ENCODE peak calls at places on chromosomes 11 and 22, in eight cellular contexts. S, P, K, J, T, Q, L and F are unnamed samples. For H3K4me1 and H3K9me3, the result is how much of the 10 kb centered on the place peaks cover.

GRCh38 chr11:108970221-108970991 is 305.5 kb downstream of the DDX10 start:
- DNase-seq in S (no peak), P (no peak), K (no peak), J (no peak), T (no peak), Q (no peak), L (no peak), F (no peak)

GRCh38 chr11:45527898-45528297 is 137.5 kb downstream of the CHST1 start:
- DNase-seq in S (no peak), P (no peak), K (no peak), J (no peak), T (no peak), Q (no peak), L (no peak), F (no peak)

GRCh38 chr11:1392111-1392510 is 2.4 kb downstream of the BRSK2 start:
- DNase-seq in S (peak), P (no peak), K (no peak), J (no peak), T (no peak), Q (no peak), L (no peak), F (no peak)

GRCh38 chr11:10097615-10098014 is 196.4 kb downstream of the SBF2 start:
- DNase-seq in S (no peak), P (no peak), K (no peak), J (no peak), T (no peak), Q (no peak), L (no peak), F (no peak)

GRCh38 chr11:95134491-95134890 is 44.8 kb downstream of the ENDOD1 start:
- DNase-seq in S (no peak), P (peak), K (peak), J (peak), T (no peak), Q (no peak), L (no peak), F (no peak)

GRCh38 chr11:122306776-122307479 is 190.9 kb upstream of the BLID start:
- DNase-seq in S (no peak), P (no peak), K (no peak), J (no peak), T (no peak), Q (no peak), L (no peak), F (no peak)

GRCh38 chr11:10592331-10592730 is 23.9 kb upstream of the LYVE1 start:
- DNase-seq in S (no peak), P (peak), K (no peak), J (no peak), T (no peak), Q (no peak), L (no peak), F (no peak)

GRCh38 chr22:26684173-26684572 is 26.8 kb downstream of the MIAT start:
- DNase-seq in S (no peak), P (no peak), K (no peak), J (no peak), T (no peak), Q (no peak), L (no peak), F (no peak)

GRCh38 chr22:32628626-32629587 is 154.3 kb downstream of the FBXO7 start:
- DNase-seq in S (no peak), P (no peak), K (no peak), J (no peak), T (no peak), Q (no peak), L (no peak), F (peak)

GRCh38 chr11:1882265-1883238 is 9.1 kb downstream of the PRR33 start:
- DNase-seq in S (peak), P (peak), K (peak), J (peak), T (peak), Q (peak), L (peak), F (peak)

GRCh38 chr11:4891996-4892640 is 10.4 kb downstream of the OR51T1 start:
- DNase-seq in S (no peak), P (peak), K (no peak), J (no peak), T (no peak), Q (no peak), L (no peak), F (no peak)

GRCh38 chr11:9681583-9682372 is 17.9 kb downstream of the SWAP70 start:
- DNase-seq in S (no peak), P (no peak), K (no peak), J (no peak), T (no peak), Q (no peak), L (no peak), F (no peak)

GRCh38 chr11:101436511-101437142 is 147.2 kb downstream of the TRPC6 start:
- DNase-seq in S (no peak), P (peak), K (peak), J (peak), T (peak), Q (peak), L (peak), F (peak)

GRCh38 chr11:67118059-67118766 is 850 bp upstream of the KDM2A start:
- DNase-seq in S (peak), P (peak), K (peak), J (peak), T (peak), Q (no peak), L (no peak), F (peak)
- TF ChIP-seq CTCF in S (no peak), P (no peak), K (no peak), J (no peak), T (no peak), Q (no peak), L (no peak), F (no peak)

GRCh38 chr11:71067753-71068152 is 184.6 kb downstream of the SHANK2 start:
- DNase-seq in S (no peak), P (no peak), K (no peak), J (no peak), T (no peak), Q (no peak), L (no peak), F (no peak)
- H3K4me1 ChIP-seq in S (under half), P (under half), K (under half), J (under half), T (under half), Q (under half), L (under half), F (under half)

GRCh38 chr11:6737872-6738466 is 33.8 kb downstream of the OR2AG2 start:
- DNase-seq in S (no peak), P (peak), K (no peak), J (peak), T (no peak), Q (peak), L (peak), F (peak)
- H3K9me3 ChIP-seq in S (under half), P (under half), K (under half), J (under half), T (under half), Q (under half), L (under half), F (under half)

GRCh38 chr22:23282986-23283385 is 102.7 kb downstream of the BCR start:
- DNase-seq in S (no peak), P (no peak), K (no peak), J (no peak), T (no peak), Q (no peak), L (no peak), F (no peak)

GRCh38 chr22:23281053-23281405 is 100.7 kb downstream of the BCR start:
- DNase-seq in S (no peak), P (no peak), K (no peak), J (no peak), T (no peak), Q (no peak), L (no peak), F (no peak)

GRCh38 chr22:23282516-23282915 is 102.2 kb downstream of the BCR start:
- DNase-seq in S (peak), P (no peak), K (no peak), J (no peak), T (no peak), Q (no peak), L (no peak), F (no peak)

GRCh38 chr22:23281406-23282088 is 101.2 kb downstream of the BCR start:
- DNase-seq in S (peak), P (peak), K (peak), J (peak), T (peak), Q (peak), L (peak), F (peak)

GRCh38 chr22:23282089-23282501 is 101.8 kb downstream of the BCR start:
- DNase-seq in S (peak), P (peak), K (no peak), J (no peak), T (peak), Q (no peak), L (no peak), F (no peak)
- TF ChIP-seq CTCF in S (peak), P (no peak), K (no peak), J (no peak), T (peak), Q (no peak), L (no peak), F (no peak)

DNA sequence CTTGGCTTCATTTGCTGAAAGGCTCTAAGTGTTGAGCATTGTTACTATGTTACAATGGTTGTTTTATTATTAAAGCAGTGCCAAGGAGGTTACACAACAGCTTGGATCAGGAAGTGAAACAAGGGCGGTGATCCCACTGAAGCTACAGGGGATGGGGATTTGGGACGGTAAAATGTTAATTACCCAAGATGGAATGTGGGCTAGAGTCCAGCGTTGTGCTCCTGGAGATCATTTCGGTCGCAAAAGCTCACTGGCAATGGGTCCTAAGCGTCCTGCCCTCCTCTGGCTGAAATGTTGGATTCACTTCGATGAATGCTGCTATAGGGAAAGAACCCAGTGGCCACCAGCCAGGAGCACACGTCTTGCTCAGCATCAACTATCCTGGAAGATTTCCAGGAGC is 48.3 kb downstream of the FAM83F start:
- DNase-seq in S (no peak), P (no peak), K (no peak), J (no peak), T (peak), Q (no peak), L (no peak), F (no peak)
- H3K4me1 ChIP-seq in S (under half), P (under half), K (under half), J (under half), T (under half), Q (under half), L (under half), F (under half)

GRCh38 chr22:10961043-10961860 is 4566.7 kb upstream of the OR11H1 start:
- DNase-seq in S (peak), P (no peak), K (no peak), J (peak), T (no peak), Q (no peak), L (no peak), F (no peak)
- H3K9me3 ChIP-seq in S (half or more), P (under half), K (under half), J (under half), T (under half), Q (under half), L (half or more), F (under half)

GRCh38 chr11:111514216-111515031 is at the start of gene HOATZ:
- DNase-seq in S (peak), P (peak), K (no peak), J (peak), T (no peak), Q (peak), L (peak), F (no peak)
- TF ChIP-seq CTCF in S (no peak), P (peak), K (no peak), J (peak), T (no peak), Q (peak), L (peak), F (no peak)

GRCh38 chr22:35649026-35649553 is 844 bp downstream of the APOL6 start:
- DNase-seq in S (no peak), P (no peak), K (no peak), J (no peak), T (no peak), Q (no peak), L (no peak), F (no peak)

GRCh38 chr22:35648066-35649025 is at the start of gene APOL6:
- DNase-seq in S (no peak), P (peak), K (no peak), J (no peak), T (no peak), Q (no peak), L (peak), F (peak)

GRCh38 chr22:35656284-35656752 is 8.1 kb downstream of the APOL6 start:
- DNase-seq in S (no peak), P (no peak), K (no peak), J (peak), T (no peak), Q (no peak), L (no peak), F (peak)

GRCh38 chr22:35649636-35650250 is 1.5 kb downstream of the APOL6 start:
- DNase-seq in S (no peak), P (no peak), K (no peak), J (no peak), T (no peak), Q (no peak), L (no peak), F (no peak)

DNA sequence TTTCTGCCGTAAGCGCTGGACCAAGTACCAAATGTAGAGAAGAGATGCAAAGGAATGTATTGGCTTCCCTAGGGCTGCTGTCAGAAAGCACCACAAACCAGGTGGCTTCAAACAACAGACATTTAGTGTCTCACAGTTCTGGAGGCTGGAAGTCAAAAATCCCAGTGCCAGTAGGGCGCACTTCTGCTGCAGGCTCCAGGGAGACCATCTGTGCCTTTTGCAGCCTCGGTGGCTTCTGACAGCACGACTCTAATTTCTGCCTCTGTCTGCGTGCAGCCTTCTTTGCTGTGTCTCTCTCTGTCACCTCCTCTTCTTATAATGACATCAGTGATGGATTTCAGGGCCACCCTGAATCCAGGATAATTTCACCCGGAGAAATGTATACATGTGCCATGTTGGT is 2.8 kb downstream of the APOL6 start:
- DNase-seq in S (no peak), P (no peak), K (no peak), J (no peak), T (no peak), Q (no peak), L (no peak), F (no peak)
- H3K4me1 ChIP-seq in S (half or more), P (under half), K (under half), J (under half), T (under half), Q (under half), L (under half), F (under half)

GRCh38 chr11:130282111-130282510 is 32.6 kb downstream of the ZBTB44 start:
- DNase-seq in S (no peak), P (no peak), K (no peak), J (no peak), T (no peak), Q (no peak), L (no peak), F (no peak)
- H3K9me3 ChIP-seq in S (under half), P (under half), K (under half), J (under half), T (under half), Q (under half), L (under half), F (under half)

GRCh38 chr11:105598371-105598770 is 11.5 kb upstream of the GRIA4 start:
- DNase-seq in S (no peak), P (no peak), K (no peak), J (no peak), T (no peak), Q (no peak), L (no peak), F (no peak)
- TF ChIP-seq CTCF in S (no peak), P (no peak), K (no peak), J (no peak), T (no peak), Q (no peak), L (no peak), F (no peak)